ENCODE peak calls at places on chromosomes 2 and 18, in ten cellular contexts. M is activated CD8-positive, alpha-beta T cell treated with anti-CD3 and anti-CD28 coated beads for 36 hours; C is Right ventricle myocardium superior; V is CD4-positive, CD25-positive, alpha-beta regulatory T cell; F is activated T-cell treated with anti-CD3 and anti-CD28 coated beads, Interleukin-2, amount 50 U/mL, for 4 hours; G is left cardiac atrium; Z is T-cell; T is body of pancreas; H is naive B cell; P is RWPE2. A is an unnamed sample.

GRCh38 chr2:126685629-126686028 is 29.7 kb downstream of the GYPC start:
- ATAC-seq in M (no peak), C (no peak), V (no peak), F (no peak), G (no peak), Z (peak), T (no peak), H (no peak), P (no peak), A (no peak)

GRCh38 chr2:144509548-144510205 is 10.2 kb downstream of the ZEB2 start:
- ATAC-seq in M (no peak), C (no peak), V (no peak), F (no peak), G (no peak), Z (no peak), T (no peak), H (no peak), P (no peak), A (no peak)

GRCh38 chr2:216345846-216346245 is 26.4 kb downstream of the MARCHF4 start:
- ATAC-seq in M (no peak), C (no peak), V (no peak), F (no peak), G (peak), Z (no peak), T (no peak), H (no peak), P (no peak), A (no peak)

GRCh38 chr2:160484859-160485520 is 8.6 kb downstream of the RBMS1 start:
- ATAC-seq in M (peak), C (no peak), V (peak), F (peak), G (no peak), Z (peak), T (no peak), H (no peak), P (no peak), A (peak)

GRCh38 chr2:55618649-55619055 is 1.2 kb upstream of the PPP4R3B start:
- ATAC-seq in M (peak), C (peak), V (no peak), F (peak), G (peak), Z (no peak), T (no peak), H (no peak), P (peak), A (peak)

GRCh38 chr18:39564716-39565115 is 1999.1 kb upstream of the CELF4 start:
- ATAC-seq in M (no peak), C (no peak), V (no peak), F (no peak), G (no peak), Z (no peak), T (no peak), H (no peak), P (no peak), A (no peak)

GRCh38 chr2:30466216-30466615 is 19.2 kb downstream of the LCLAT1 start:
- ATAC-seq in M (no peak), C (no peak), V (no peak), F (no peak), G (no peak), Z (no peak), T (no peak), H (no peak), P (no peak), A (no peak)

GRCh38 chr2:68172990-68173715 is 15.5 kb downstream of the PNO1 start:
- ATAC-seq in M (no peak), C (no peak), V (no peak), F (no peak), G (no peak), Z (no peak), T (no peak), H (peak), P (peak), A (no peak)

GRCh38 chr2:224359569-224359968 is 42.3 kb downstream of the FAM124B start:
- ATAC-seq in M (peak), C (no peak), V (no peak), F (no peak), G (no peak), Z (no peak), T (no peak), H (no peak), P (no peak), A (no peak)

GRCh38 chr2:152823901-152824300 is 105.5 kb downstream of the ARL6IP6 start:
- ATAC-seq in M (no peak), C (no peak), V (no peak), F (no peak), G (no peak), Z (no peak), T (no peak), H (no peak), P (no peak), A (no peak)

GRCh38 chr18:60215432-60215831 is 157.1 kb downstream of the MC4R start:
- ATAC-seq in M (no peak), C (no peak), V (no peak), F (no peak), G (no peak), Z (no peak), T (no peak), H (no peak), P (no peak), A (no peak)

GRCh38 chr2:130884503-130884902 is 47.8 kb downstream of the ARHGEF4 start:
- ATAC-seq in M (no peak), C (no peak), V (no peak), F (no peak), G (no peak), Z (no peak), T (no peak), H (no peak), P (no peak), A (no peak)

GRCh38 chr18:47413327-47413726 is 161.9 kb upstream of the SKOR2 start:
- ATAC-seq in M (no peak), C (peak), V (no peak), F (no peak), G (peak), Z (no peak), T (peak), H (no peak), P (no peak), A (no peak)